ENCODE peak calls at places on chromosomes 2 and 18, in eight cellular contexts. B, E, D, T, G, L, P and V are unnamed samples.

GRCh38 chr2:105761931-105762515 is 17.3 kb downstream of the NCK2 start:
- DNase-seq in G (no peak), P (no peak), D (peak; percentile 11), T (no peak), E (no peak), L (peak; percentile 19), B (no peak), V (no peak)

GRCh38 chr18:49652841-49653240 is 91.0 kb downstream of the LIPG start:
- DNase-seq in E (no peak), G (no peak), L (no peak), D (no peak), P (no peak), T (no peak), B (peak; percentile 42), V (no peak)

GRCh38 chr2:188629890-188630483 is 338.3 kb downstream of the GULP1 start:
- DNase-seq in B (no peak), T (no peak), E (no peak), G (no peak), L (peak; percentile 51), P (no peak), D (no peak), V (no peak)

GRCh38 chr18:55142413-55142812 is 183.2 kb upstream of the CCDC68 start:
- DNase-seq in L (no peak), B (no peak), D (no peak), T (no peak), E (no peak), G (no peak), P (no peak), V (no peak)

GRCh38 chr2:62785810-62786593 is 80.5 kb downstream of the EHBP1 start:
- DNase-seq in T (no peak), P (no peak), L (peak; percentile 64), G (peak; percentile 48), D (no peak), B (no peak), E (no peak), V (no peak)

GRCh38 chr2:45278345-45279078 is 269.3 kb upstream of the SIX2 start:
- DNase-seq in G (no peak), B (no peak), P (no peak), L (peak; percentile 34), T (no peak), D (no peak), E (no peak), V (no peak)

GRCh38 chr2:74945783-74946165 is 12.7 kb upstream of the POLE4 start:
- DNase-seq in D (no peak), B (no peak), P (no peak), T (no peak), L (peak; percentile 54), G (no peak), E (no peak), V (no peak)

GRCh38 chr2:224934542-224935188 is 107.6 kb downstream of the DOCK10 start:
- DNase-seq in T (no peak), B (no peak), D (no peak), P (no peak), L (no peak), E (no peak), G (no peak), V (no peak)

GRCh38 chr2:162509288-162509968 is 165.5 kb downstream of the GCA start:
- DNase-seq in B (no peak), E (no peak), D (no peak), L (no peak), T (no peak), G (no peak), P (no peak), V (no peak)

GRCh38 chr2:58107803-58108710 is 61.5 kb downstream of the VRK2 start:
- DNase-seq in P (no peak), T (no peak), B (no peak), E (no peak), G (peak; percentile 96), D (no peak), L (peak; percentile 97), V (no peak)

GRCh38 chr2:227472265-227473018 is 486 bp downstream of the AGFG1 start:
- DNase-seq in L (no peak), G (no peak), T (peak; percentile 52), D (peak; percentile 35), B (peak; percentile 91), P (peak; percentile 69), E (no peak), V (peak; percentile 45)

GRCh38 chr2:175039031-175039430 is 33.9 kb upstream of the CHN1 start:
- DNase-seq in L (no peak), B (no peak), G (no peak), P (no peak), T (no peak), D (no peak), E (no peak), V (no peak)

DNA sequence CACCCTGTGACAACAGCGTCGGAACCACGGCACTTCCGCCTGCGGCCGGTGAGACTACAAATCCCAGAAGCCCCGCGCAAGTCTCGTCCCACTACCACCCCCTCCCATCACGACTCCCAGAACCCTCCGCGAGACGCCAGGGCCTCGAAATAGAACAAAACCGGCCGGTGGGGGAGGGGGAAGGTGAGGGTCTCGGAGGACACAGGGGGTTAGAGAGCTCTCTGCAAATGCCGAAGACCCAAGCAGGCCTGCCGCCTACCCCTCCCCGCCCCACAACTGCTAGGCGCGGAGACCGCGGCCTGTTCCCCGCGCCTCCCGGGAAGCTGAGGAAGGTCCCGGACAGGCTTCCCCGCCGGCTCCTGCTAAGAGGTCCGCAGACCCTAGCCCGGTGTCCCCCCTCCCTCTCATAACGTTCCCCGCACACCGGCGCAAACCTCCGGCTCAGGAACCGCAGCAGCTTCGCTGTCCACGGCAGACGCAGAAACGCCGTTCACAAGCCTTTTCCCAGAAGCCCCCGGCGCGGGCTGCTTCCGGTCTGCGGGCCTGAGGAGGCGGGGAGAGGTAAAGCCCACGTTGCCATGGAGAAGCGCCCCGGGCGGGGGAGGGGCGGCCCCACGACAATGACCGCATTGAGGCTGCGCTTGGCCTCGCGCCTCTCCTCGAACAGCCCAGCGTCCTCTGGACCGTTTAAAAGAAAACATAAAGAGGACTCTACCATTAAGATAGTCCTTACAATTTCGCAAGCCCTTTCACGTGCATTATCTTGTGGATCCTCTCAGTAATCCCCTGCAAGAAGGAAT is at the start of gene ZNF24:
- DNase-seq in E (peak; percentile 98), L (peak; percentile 87), P (peak; percentile 99), G (peak; percentile 90), T (peak; percentile 95), B (peak; percentile 99), D (peak; percentile 96), V (peak; percentile 98)
- TF ChIP-seq POLR2A in E (peak; percentile 83), L (peak; percentile 93), P (peak; percentile 90), G (peak; percentile 49), T (peak; percentile 93), B (peak; percentile 59), D (peak; percentile 70), V (peak; percentile 84)

GRCh38 chr2:17757321-17757720 is 3.4 kb downstream of the GEN1 start:
- DNase-seq in G (peak; percentile 63), P (no peak), B (no peak), E (no peak), T (no peak), D (no peak), L (peak; percentile 20), V (no peak)

GRCh38 chr2:17753803-17754663 is at the start of the genes GEN1 and SMC6:
- DNase-seq in L (peak; percentile 82), D (peak; percentile 86), T (peak; percentile 91), B (peak; percentile 98), E (peak; percentile 83), P (peak; percentile 93), G (peak; percentile 95), V (peak; percentile 87)

GRCh38 chr2:17756629-17757028 is 2.7 kb downstream of the GEN1 start:
- DNase-seq in D (no peak), E (no peak), G (no peak), T (no peak), P (no peak), L (peak; percentile 53), B (no peak), V (no peak)

GRCh38 chr2:17752892-17753802 is 463 bp downstream of the SMC6 start:
- DNase-seq in G (peak; percentile 83), E (peak; percentile 53), T (no peak), B (no peak), D (peak; percentile 48), P (peak; percentile 72), L (peak; percentile 34), V (peak; percentile 39)

GRCh38 chr2:17754773-17755425 is 961 bp downstream of the GEN1 start:
- DNase-seq in T (no peak), L (no peak), P (no peak), D (no peak), E (no peak), G (peak; percentile 49), B (no peak), V (no peak)
- H3K4me1 ChIP-seq in T (peaks cover 4% of the 10 kb centered on the region), L (no peaks in the 10 kb centered on the region), P (no peaks in the 10 kb centered on the region), D (no peaks in the 10 kb centered on the region), E (no peaks in the 10 kb centered on the region), G (peaks cover 70% of the 10 kb centered on the region), B (peaks cover 30% of the 10 kb centered on the region), V (peaks cover 8% of the 10 kb centered on the region)

DNA sequence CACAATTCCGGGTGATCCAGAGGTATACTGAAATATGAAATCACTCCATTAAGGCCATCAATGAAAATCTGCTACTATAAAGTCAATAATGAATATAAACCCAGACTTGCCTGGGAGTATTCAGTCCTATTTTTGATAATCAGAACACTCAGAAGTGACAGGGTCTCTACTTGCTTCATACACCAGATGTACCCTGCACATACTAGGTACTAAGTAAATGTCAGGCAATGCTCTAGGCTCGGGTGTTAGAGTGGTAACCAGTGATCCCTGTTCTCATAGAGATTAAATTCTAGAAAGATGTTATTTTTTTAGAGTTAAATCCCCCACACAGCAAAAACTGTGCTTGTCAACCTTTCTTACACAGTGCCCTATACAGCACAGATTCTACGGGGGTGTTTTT is 12.3 kb downstream of the STAT1 start:
- DNase-seq in G (no peak), B (no peak), D (no peak), T (no peak), E (no peak), P (no peak), L (no peak), V (no peak)
- TF ChIP-seq POLR2A in G (no peak), B (no peak), D (no peak), T (no peak), E (no peak), P (no peak), L (no peak), V (no peak)

GRCh38 chr2:160324161-160324768 is 124.2 kb upstream of the ITGB6 start:
- DNase-seq in B (peak; percentile 78), L (peak; percentile 70), G (peak; percentile 64), E (no peak), T (peak; percentile 59), P (no peak), D (peak; percentile 45), V (peak; percentile 51)

GRCh38 chr2:160319700-160320099 is 119.6 kb upstream of the ITGB6 start:
- DNase-seq in B (no peak), T (no peak), P (no peak), E (no peak), D (no peak), L (no peak), G (no peak), V (no peak)

GRCh38 chr2:160317113-160318099 is 117.3 kb upstream of the ITGB6 start:
- DNase-seq in B (no peak), L (no peak), E (no peak), G (no peak), T (peak; percentile 41), P (no peak), D (no peak), V (no peak)

GRCh38 chr2:160322320-160322719 is 122.2 kb upstream of the ITGB6 start:
- DNase-seq in P (no peak), D (no peak), G (no peak), E (no peak), B (no peak), T (no peak), L (no peak), V (no peak)

DNA sequence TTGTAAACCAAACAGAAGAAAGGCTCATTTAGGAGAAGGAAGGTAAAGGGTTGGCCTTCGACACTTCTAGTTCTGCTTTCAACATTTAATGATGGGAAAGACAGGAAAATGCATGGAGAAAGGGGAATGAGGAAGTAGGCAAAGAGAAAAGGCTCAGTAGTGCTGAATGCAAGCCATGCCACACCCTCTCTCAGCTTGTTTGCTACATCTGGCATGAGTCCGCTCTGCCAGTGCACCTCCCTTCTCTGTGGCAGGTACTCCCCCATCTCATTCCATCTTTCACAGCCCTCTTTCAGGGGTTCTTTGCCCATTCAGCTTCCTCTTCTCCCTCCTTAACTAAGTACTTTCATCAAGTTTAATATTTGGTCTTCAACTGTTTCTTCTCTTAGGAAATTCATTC is 121.0 kb upstream of the ITGB6 start:
- DNase-seq in D (no peak), P (no peak), T (no peak), G (peak; percentile 61), E (no peak), L (no peak), B (no peak), V (no peak)
- H3K4me1 ChIP-seq in D (no peaks in the 10 kb centered on the region), P (no peaks in the 10 kb centered on the region), T (peaks cover 11% of the 10 kb centered on the region), G (peaks cover 69% of the 10 kb centered on the region), E (peaks cover 9% of the 10 kb centered on the region), L (peaks cover 14% of the 10 kb centered on the region), B (peaks cover 49% of the 10 kb centered on the region), V (no peaks in the 10 kb centered on the region)